ENCODE peak calls at places on chromosomes 7 and 10, in ten cellular contexts. L is gastrocnemius medialis; C is fibroblast of lung; Y is hepatocyte; T is Karpas-422; W is OCI-LY7; M is CD8-positive, alpha-beta memory T cell; R is IMR-90; X is transverse colon; B is suprapubic skin. D is an unnamed sample. For H3K4me1, the result is how much of the 10 kb centered on the place peaks cover.

GRCh38 chr10:116925061-116925460 is 75.8 kb downstream of the ENO4 start:
- DNase-seq in L (no peak), B (no peak), Y (no peak), M (no peak), R (no peak), W (no peak), T (no peak), X (no peak), C (no peak), D (no peak)

GRCh38 chr7:6614941-6615737 is at the start of gene ZNF853:
- DNase-seq in W (no peak), L (no peak), M (no peak), Y (peak), B (no peak), R (no peak), X (no peak), C (peak), T (no peak), D (no peak)

GRCh38 chr7:114426824-114427223 is 12.2 kb downstream of the FOXP2 start:
- DNase-seq in R (peak), B (no peak), W (no peak), X (no peak), Y (peak), T (no peak), C (peak), M (no peak), L (no peak), D (no peak)

GRCh38 chr7:128884561-128885369 is 22.1 kb downstream of the ATP6V1F start:
- DNase-seq in B (no peak), C (no peak), R (no peak), L (no peak), M (peak), W (no peak), T (no peak), Y (no peak), X (no peak), D (no peak)

GRCh38 chr10:124040454-124040853 is 52.9 kb downstream of the CHST15 start:
- DNase-seq in C (no peak), R (no peak), W (no peak), L (no peak), Y (no peak), M (no peak), T (no peak), X (no peak), B (no peak), D (no peak)

GRCh38 chr7:27165089-27165654 is at the start of gene HOXA9:
- DNase-seq in B (peak), W (no peak), T (no peak), C (no peak), L (peak), R (peak), Y (no peak), M (no peak), X (peak), D (peak)

GRCh38 chr7:99106869-99107268 is 37.0 kb downstream of the SMURF1 start:
- DNase-seq in B (no peak), L (no peak), W (no peak), C (peak), R (peak), X (no peak), Y (no peak), M (no peak), T (no peak), D (no peak)

GRCh38 chr7:750111-750905 is 23.2 kb upstream of the PRKAR1B start:
- DNase-seq in W (no peak), T (no peak), R (no peak), M (peak), B (peak), C (no peak), L (no peak), Y (no peak), X (no peak), D (peak)

GRCh38 chr10:105797234-105797890 is 1156.3 kb downstream of the SORCS3 start:
- DNase-seq in R (no peak), T (peak), L (no peak), C (no peak), Y (peak), W (peak), M (no peak), B (no peak), X (no peak), D (no peak)

GRCh38 chr7:20785211-20786048 is 1.3 kb downstream of the SP8 start:
- DNase-seq in T (no peak), B (no peak), M (no peak), X (no peak), R (no peak), C (no peak), L (no peak), Y (peak), W (no peak), D (no peak)

GRCh38 chr10:72277340-72277995 is 3.7 kb downstream of the DDIT4 start:
- DNase-seq in Y (no peak), B (no peak), L (peak), W (no peak), R (peak), T (peak), X (no peak), C (no peak), M (no peak), D (no peak)

GRCh38 chr10:86303626-86304025 is 63.0 kb downstream of the GRID1 start:
- DNase-seq in Y (no peak), R (no peak), C (no peak), L (no peak), M (peak), T (no peak), B (no peak), W (no peak), X (no peak), D (peak)

DNA sequence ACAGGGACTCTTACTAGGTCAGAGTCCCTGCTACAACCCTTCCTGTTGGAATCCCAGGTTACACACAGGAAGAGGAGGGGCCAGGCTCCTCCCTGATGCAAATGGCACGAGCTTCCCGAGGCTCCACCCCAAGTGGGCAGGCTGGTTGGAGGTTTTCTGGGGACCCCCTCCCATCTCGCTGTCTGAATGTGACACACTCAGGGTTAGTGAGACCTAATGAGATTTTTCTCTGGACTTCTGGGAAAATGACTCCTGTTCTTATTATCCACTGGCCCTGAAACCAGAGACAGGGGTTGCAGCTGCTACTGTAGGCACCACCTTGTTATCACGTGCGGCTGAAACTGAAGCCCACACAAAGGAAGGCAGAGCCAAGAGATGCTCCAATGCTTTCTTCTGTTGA is 103.3 kb downstream of the FAM107B start:
- DNase-seq in L (no peak), W (no peak), T (peak), B (no peak), M (no peak), C (no peak), X (no peak), R (no peak), Y (peak), D (no peak)
- H3K4me1 ChIP-seq in L (under half), W (under half), T (under half), B (under half), M (under half), C (under half), X (under half), R (under half), Y (under half), D (under half)

GRCh38 chr10:29026802-29027201 is 262.1 kb upstream of the LYZL1 start:
- DNase-seq in W (no peak), R (no peak), M (no peak), Y (no peak), X (no peak), L (no peak), C (no peak), T (no peak), B (no peak), D (no peak)

GRCh38 chr10:29028486-29028885 is 260.4 kb upstream of the LYZL1 start:
- DNase-seq in C (no peak), R (no peak), L (no peak), W (no peak), B (no peak), M (no peak), X (no peak), T (no peak), Y (no peak), D (no peak)

GRCh38 chr10:29026065-29026797 is 262.6 kb upstream of the LYZL1 start:
- DNase-seq in X (no peak), Y (no peak), M (no peak), C (peak), W (no peak), T (no peak), B (no peak), L (no peak), R (no peak), D (no peak)

GRCh38 chr10:29023678-29024077 is 265.2 kb upstream of the LYZL1 start:
- DNase-seq in L (no peak), W (no peak), Y (no peak), T (no peak), R (no peak), B (no peak), X (no peak), M (no peak), C (peak), D (no peak)

GRCh38 chr10:29022513-29022912 is 266.4 kb upstream of the LYZL1 start:
- DNase-seq in C (no peak), M (no peak), W (no peak), L (no peak), T (no peak), B (no peak), Y (peak), R (no peak), X (no peak), D (no peak)
- H3K27ac ChIP-seq in C (no peak), M (no peak), W (no peak), L (no peak), T (no peak), B (no peak), Y (no peak), R (no peak), X (no peak), D (no peak)

GRCh38 chr7:29139191-29139590 is 7.1 kb downstream of the CPVL start:
- DNase-seq in R (no peak), L (no peak), C (peak), Y (no peak), B (no peak), M (no peak), X (no peak), T (no peak), W (no peak), D (no peak)
- H3K4me1 ChIP-seq in R (under half), L (under half), C (under half), Y (under half), B (under half), M (under half), X (under half), T (under half), W (under half), D (under half)

GRCh38 chr10:104323085-104323484 is 15.2 kb downstream of the ITPRIP start:
- DNase-seq in X (no peak), B (peak), Y (no peak), M (no peak), L (no peak), C (no peak), W (no peak), R (no peak), T (no peak), D (peak)

GRCh38 chr10:104326991-104327610 is 11.2 kb downstream of the ITPRIP start:
- DNase-seq in X (no peak), L (no peak), T (no peak), R (no peak), M (no peak), B (peak), W (no peak), Y (no peak), C (no peak), D (no peak)

GRCh38 chr10:104325436-104326430 is 12.5 kb downstream of the ITPRIP start:
- DNase-seq in Y (no peak), R (no peak), W (no peak), T (no peak), X (no peak), L (peak), B (no peak), M (no peak), C (no peak), D (peak)

GRCh38 chr10:104323721-104324686 is 14.3 kb downstream of the ITPRIP start:
- DNase-seq in T (no peak), R (no peak), M (no peak), W (no peak), Y (no peak), B (peak), C (no peak), L (no peak), X (no peak), D (no peak)

GRCh38 chr10:104324931-104325330 is 13.3 kb downstream of the ITPRIP start:
- DNase-seq in L (no peak), X (no peak), T (no peak), W (no peak), R (no peak), Y (no peak), M (no peak), B (no peak), C (no peak), D (no peak)
- H3K27ac ChIP-seq in L (peak), X (peak), T (no peak), W (no peak), R (no peak), Y (no peak), M (no peak), B (peak), C (no peak), D (peak)

GRCh38 chr10:80412521-80412920 is 4.2 kb downstream of the PRXL2A start:
- DNase-seq in B (no peak), W (no peak), Y (no peak), C (no peak), L (no peak), R (no peak), X (no peak), M (no peak), T (no peak), D (no peak)
- H3K4me1 ChIP-seq in B (half or more), W (under half), Y (half or more), C (under half), L (half or more), R (under half), X (half or more), M (under half), T (under half), D (under half)

DNA sequence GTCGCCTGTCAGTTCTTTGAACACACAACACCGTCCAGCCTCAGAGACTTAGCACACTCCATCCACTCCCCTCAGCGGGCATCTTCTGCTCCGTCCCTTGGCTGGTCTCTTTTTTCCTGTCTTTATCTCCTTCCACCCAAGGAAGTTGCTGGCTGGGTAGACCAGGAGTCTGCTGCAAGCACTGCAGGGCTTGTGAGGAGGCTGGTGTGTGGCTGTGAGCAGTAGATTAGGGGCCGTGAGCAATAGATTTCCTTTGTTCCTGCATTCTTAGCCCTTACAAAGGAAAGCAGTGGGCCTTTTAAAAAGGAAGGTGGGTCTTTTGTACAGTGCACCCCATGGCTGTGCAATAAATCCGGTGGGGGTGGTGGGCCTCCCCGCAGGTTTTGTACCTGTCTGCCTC is 100.3 kb upstream of the BTBD16 start:
- DNase-seq in X (no peak), M (no peak), B (no peak), R (no peak), T (no peak), L (no peak), C (no peak), W (no peak), Y (no peak), D (no peak)
- H3K27ac ChIP-seq in X (peak), M (no peak), B (no peak), R (no peak), T (no peak), L (peak), C (no peak), W (no peak), Y (peak), D (no peak)

GRCh38 chr10:34768261-34768971 is 46.7 kb downstream of the PARD3 start:
- DNase-seq in Y (no peak), C (peak), R (peak), M (no peak), W (no peak), X (peak), L (peak), T (no peak), B (peak), D (peak)

GRCh38 chr10:34766811-34767516 is 48.1 kb downstream of the PARD3 start:
- DNase-seq in L (no peak), Y (no peak), R (no peak), B (no peak), W (no peak), C (no peak), X (no peak), M (no peak), T (no peak), D (no peak)

GRCh38 chr10:34768972-34769330 is 46.1 kb downstream of the PARD3 start:
- DNase-seq in M (no peak), B (no peak), T (no peak), R (no peak), C (no peak), X (no peak), Y (no peak), W (no peak), L (no peak), D (no peak)

GRCh38 chr10:34764347-34764991 is 50.6 kb downstream of the PARD3 start:
- DNase-seq in X (no peak), B (no peak), Y (no peak), T (no peak), M (no peak), R (no peak), L (no peak), W (no peak), C (no peak), D (no peak)

GRCh38 chr10:34766256-34766580 is 48.9 kb downstream of the PARD3 start:
- DNase-seq in Y (no peak), T (no peak), X (no peak), C (peak), L (no peak), M (no peak), W (no peak), R (no peak), B (no peak), D (no peak)
- H3K4me1 ChIP-seq in Y (under half), T (under half), X (half or more), C (under half), L (half or more), M (under half), W (under half), R (under half), B (half or more), D (under half)